ENCODE peak calls at places on chromosomes 6 and 20, in four cellular contexts. U, V, L and N are unnamed samples.

GRCh38 chr6:10368841-10369240 is 46.0 kb downstream of the TFAP2A start:
- DNase-seq in U (no peak), V (no peak), L (no peak), N (no peak)

GRCh38 chr6:83132121-83132520 is 60.9 kb downstream of the PGM3 start:
- DNase-seq in U (no peak), V (no peak), L (no peak), N (no peak)

GRCh38 chr6:33015798-33016197 is 6.4 kb upstream of the HLA-DOA start:
- DNase-seq in U (no peak), V (no peak), L (no peak), N (no peak)

GRCh38 chr20:58017970-58018530 is 210.4 kb downstream of the ANKRD60 start:
- DNase-seq in U (no peak), V (no peak), L (no peak), N (no peak)

GRCh38 chr6:34090935-34091334 is 55.0 kb downstream of the GRM4 start:
- DNase-seq in U (no peak), V (no peak), L (no peak), N (no peak)

GRCh38 chr6:155448823-155449789 is 6.5 kb downstream of the NOX3 start:
- DNase-seq in U (no peak), V (no peak), L (no peak), N (no peak)

GRCh38 chr20:3105256-3106137 is 21.0 kb upstream of the AVP start:
- DNase-seq in U (no peak), V (no peak), L (no peak), N (no peak)

GRCh38 chr20:63923626-63924025 is 28.7 kb downstream of the DNAJC5 start:
- DNase-seq in U (no peak), V (no peak), L (no peak), N (no peak)

GRCh38 chr6:169571123-169571962 is 130.5 kb downstream of the WDR27 start:
- DNase-seq in U (no peak), V (no peak), L (no peak), N (no peak)

GRCh38 chr20:57717797-57718196 is 8.0 kb upstream of the PMEPA1 start:
- DNase-seq in U (no peak), V (no peak), L (no peak), N (no peak)

GRCh38 chr6:97215157-97215769 is 67.8 kb downstream of the MMS22L start:
- DNase-seq in U (no peak), V (no peak), L (peak), N (no peak)

GRCh38 chr6:33716890-33717632 is 5.6 kb upstream of the UQCC2 start:
- DNase-seq in U (no peak), V (peak), L (no peak), N (no peak)

GRCh38 chr20:23078351-23078993 is 7.7 kb downstream of the CD93 start:
- DNase-seq in U (no peak), V (no peak), L (peak), N (no peak)

GRCh38 chr6:111914617-111915016 is 41.4 kb upstream of the FYN start:
- DNase-seq in U (no peak), V (no peak), L (no peak), N (no peak)

GRCh38 chr6:1553562-1554088 is 56.1 kb upstream of the FOXC1 start:
- DNase-seq in U (no peak), V (no peak), L (no peak), N (no peak)

GRCh38 chr6:89011436-89011835 is 48.0 kb upstream of the RNGTT start:
- DNase-seq in U (no peak), V (no peak), L (no peak), N (no peak)

GRCh38 chr6:39947611-39948068 is 13.4 kb upstream of the MOCS1 start:
- DNase-seq in U (no peak), V (no peak), L (no peak), N (no peak)

GRCh38 chr6:33745558-33745957 is 1.1 kb downstream of the IP6K3 start:
- DNase-seq in U (no peak), V (no peak), L (no peak), N (no peak)

GRCh38 chr6:43990275-43990626 is 137.0 kb downstream of the MRPL14 start:
- DNase-seq in U (no peak), V (no peak), L (no peak), N (no peak)

GRCh38 chr20:7113577-7114466 is 346.3 kb downstream of the BMP2 start:
- DNase-seq in U (no peak), V (no peak), L (no peak), N (no peak)

GRCh38 chr20:57838670-57839142 is 128.9 kb upstream of the PMEPA1 start:
- DNase-seq in U (no peak), V (no peak), L (no peak), N (no peak)

GRCh38 chr6:108635505-108636226 is 74.9 kb downstream of the FOXO3 start:
- DNase-seq in U (no peak), V (peak), L (no peak), N (no peak)

GRCh38 chr6:144395014-144395413 is 109.9 kb downstream of the UTRN start:
- DNase-seq in U (no peak), V (no peak), L (no peak), N (no peak)

GRCh38 chr6:56484669-56485068 is 158.0 kb downstream of the DST start:
- DNase-seq in U (no peak), V (no peak), L (peak), N (no peak)

GRCh38 chr6:113626470-113626869 is 230.7 kb upstream of the MARCKS start:
- DNase-seq in U (no peak), V (no peak), L (peak), N (no peak)

GRCh38 chr20:5031206-5031557 is 29.9 kb upstream of the SLC23A2 start:
- DNase-seq in U (no peak), V (no peak), L (no peak), N (no peak)

GRCh38 chr20:63230800-63231268 is 4.9 kb upstream of the BIRC7 start:
- DNase-seq in U (no peak), V (no peak), L (no peak), N (no peak)

GRCh38 chr6:46490425-46491200 is 636 bp downstream of the RCAN2 start:
- DNase-seq in U (peak), V (peak), L (no peak), N (no peak)

GRCh38 chr6:148461247-148461646 is 118.6 kb downstream of the SASH1 start:
- DNase-seq in U (no peak), V (no peak), L (no peak), N (no peak)

GRCh38 chr6:144683216-144684070 is 398.3 kb downstream of the UTRN start:
- DNase-seq in U (no peak), V (no peak), L (no peak), N (no peak)

GRCh38 chr6:132020138-132020551 is 69.0 kb upstream of the CCN2 start:
- DNase-seq in U (peak), V (peak), L (no peak), N (no peak)

GRCh38 chr20:32249030-32249738 is 28.3 kb upstream of the KIF3B start:
- DNase-seq in U (no peak), V (no peak), L (no peak), N (no peak)

DNA sequence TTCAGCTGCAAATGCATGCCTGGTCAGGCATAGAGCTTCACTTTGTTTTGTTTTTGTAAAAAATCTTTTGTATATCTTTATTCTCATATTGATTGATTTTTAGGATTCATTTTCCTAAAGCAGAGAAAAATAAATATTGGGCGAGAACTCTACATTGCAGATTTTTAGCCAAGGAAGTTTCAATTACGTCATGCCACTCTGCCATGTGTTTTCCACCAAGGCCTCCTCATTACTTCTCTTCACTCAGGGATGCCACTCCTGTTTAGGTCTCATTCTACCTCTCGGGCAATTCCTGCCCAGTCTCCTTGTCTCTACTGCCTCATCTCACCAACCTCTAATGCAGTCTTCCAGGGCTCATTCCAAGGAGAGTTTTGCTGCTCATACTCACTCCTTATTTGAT is 497.3 kb upstream of the SPTLC3 start:
- DNase-seq in U (no peak), V (no peak), L (no peak), N (no peak)
- TF ChIP-seq CTCF in U (no peak), V (no peak), L (no peak), N (no peak)

GRCh38 chr20:43473058-43473704 is 15.5 kb downstream of the SRSF6 start:
- DNase-seq in U (no peak), V (no peak), L (no peak), N (no peak)
- TF ChIP-seq CTCF in U (no peak), V (no peak), L (peak), N (no peak)

GRCh38 chr20:49030954-49031619 is 15.0 kb upstream of the CSE1L start:
- DNase-seq in U (no peak), V (peak), L (no peak), N (no peak)

GRCh38 chr20:49029203-49029602 is 16.9 kb upstream of the CSE1L start:
- DNase-seq in U (no peak), V (no peak), L (no peak), N (no peak)

GRCh38 chr20:49024220-49024619 is 21.9 kb upstream of the CSE1L start:
- DNase-seq in U (no peak), V (no peak), L (no peak), N (no peak)

GRCh38 chr20:49032455-49032854 is 13.7 kb upstream of the CSE1L start:
- DNase-seq in U (no peak), V (no peak), L (no peak), N (no peak)

DNA sequence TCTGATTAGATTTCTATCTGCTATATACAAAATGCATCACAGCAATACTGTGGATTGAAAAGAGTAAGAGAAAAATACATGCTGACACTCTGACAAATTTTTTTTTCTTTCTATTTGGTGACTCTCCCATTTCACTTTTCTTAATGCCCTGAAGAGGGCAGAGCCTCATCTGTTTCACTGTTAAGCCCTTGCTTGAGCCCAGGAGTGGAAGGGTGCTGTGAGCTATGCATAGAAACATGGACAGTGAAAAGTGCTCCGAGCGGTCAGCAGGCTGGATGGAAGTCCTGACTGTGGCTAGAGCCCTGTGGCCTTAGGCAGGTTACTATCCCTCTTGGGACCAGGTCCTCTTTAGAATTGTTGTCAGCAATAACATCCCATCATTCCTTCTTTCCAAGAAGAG is 17.4 kb upstream of the CSE1L start:
- DNase-seq in U (no peak), V (no peak), L (no peak), N (no peak)
- TF ChIP-seq CTCF in U (no peak), V (peak), L (peak), N (no peak)

GRCh38 chr6:31020057-31020456 is 9.8 kb downstream of the MUC22 start:
- DNase-seq in U (no peak), V (no peak), L (no peak), N (no peak)
- TF ChIP-seq CTCF in U (no peak), V (no peak), L (no peak), N (no peak)

GRCh38 chr6:106490030-106490429 is 129.5 kb downstream of the CRYBG1 start:
- DNase-seq in U (no peak), V (no peak), L (no peak), N (no peak)

GRCh38 chr6:106490974-106491373 is 130.5 kb downstream of the CRYBG1 start:
- DNase-seq in U (no peak), V (no peak), L (no peak), N (no peak)

GRCh38 chr6:106488494-106489369 is 128.2 kb downstream of the CRYBG1 start:
- DNase-seq in U (no peak), V (no peak), L (no peak), N (no peak)

GRCh38 chr6:106490453-106490852 is 129.9 kb downstream of the CRYBG1 start:
- DNase-seq in U (no peak), V (no peak), L (no peak), N (no peak)

GRCh38 chr6:106486236-106486635 is 125.7 kb downstream of the CRYBG1 start:
- DNase-seq in U (no peak), V (no peak), L (no peak), N (no peak)
- TF ChIP-seq CTCF in U (no peak), V (no peak), L (no peak), N (no peak)

GRCh38 chr6:9095671-9096260 is 660.4 kb upstream of the SLC35B3 start:
- DNase-seq in U (no peak), V (no peak), L (no peak), N (no peak)

GRCh38 chr6:9103876-9104521 is 668.7 kb upstream of the SLC35B3 start:
- DNase-seq in U (no peak), V (no peak), L (no peak), N (no peak)

GRCh38 chr6:9101920-9102319 is 666.6 kb upstream of the SLC35B3 start:
- DNase-seq in U (no peak), V (no peak), L (no peak), N (no peak)

DNA sequence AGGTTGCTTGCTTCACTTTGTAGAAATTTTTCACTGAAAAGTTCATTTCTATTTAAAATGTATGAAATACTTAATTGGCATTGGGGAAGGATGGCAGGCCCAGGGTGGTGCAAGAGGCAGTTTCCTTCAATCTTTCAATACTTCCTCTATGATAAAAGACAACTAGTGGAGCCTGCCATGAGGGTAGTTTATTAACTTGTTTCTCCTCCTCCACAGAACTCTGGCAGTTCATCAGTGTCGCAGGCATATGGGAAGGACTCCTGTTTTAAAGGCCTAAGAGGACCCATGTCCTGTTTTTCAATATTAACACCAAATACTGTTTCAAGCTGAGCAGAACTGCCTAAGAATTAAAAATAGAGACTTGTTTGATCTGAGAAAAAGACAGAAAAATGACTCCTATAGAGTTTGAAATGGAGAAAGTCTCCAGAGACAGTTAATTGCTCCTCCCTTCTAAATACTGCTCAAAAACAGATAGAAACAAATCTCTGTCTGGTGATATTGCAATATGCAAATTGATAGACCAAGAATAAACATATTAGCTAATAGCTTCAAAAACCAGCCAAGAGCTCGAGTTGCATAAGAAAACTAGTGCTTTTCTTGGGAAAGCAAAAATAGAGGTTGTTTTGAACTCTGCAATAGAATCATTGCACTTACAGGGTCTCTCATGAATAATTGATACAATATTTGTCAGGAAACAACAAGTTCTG is 665.7 kb upstream of the SLC35B3 start:
- DNase-seq in U (no peak), V (no peak), L (no peak), N (no peak)
- TF ChIP-seq CTCF in U (no peak), V (no peak), L (no peak), N (no peak)

DNA sequence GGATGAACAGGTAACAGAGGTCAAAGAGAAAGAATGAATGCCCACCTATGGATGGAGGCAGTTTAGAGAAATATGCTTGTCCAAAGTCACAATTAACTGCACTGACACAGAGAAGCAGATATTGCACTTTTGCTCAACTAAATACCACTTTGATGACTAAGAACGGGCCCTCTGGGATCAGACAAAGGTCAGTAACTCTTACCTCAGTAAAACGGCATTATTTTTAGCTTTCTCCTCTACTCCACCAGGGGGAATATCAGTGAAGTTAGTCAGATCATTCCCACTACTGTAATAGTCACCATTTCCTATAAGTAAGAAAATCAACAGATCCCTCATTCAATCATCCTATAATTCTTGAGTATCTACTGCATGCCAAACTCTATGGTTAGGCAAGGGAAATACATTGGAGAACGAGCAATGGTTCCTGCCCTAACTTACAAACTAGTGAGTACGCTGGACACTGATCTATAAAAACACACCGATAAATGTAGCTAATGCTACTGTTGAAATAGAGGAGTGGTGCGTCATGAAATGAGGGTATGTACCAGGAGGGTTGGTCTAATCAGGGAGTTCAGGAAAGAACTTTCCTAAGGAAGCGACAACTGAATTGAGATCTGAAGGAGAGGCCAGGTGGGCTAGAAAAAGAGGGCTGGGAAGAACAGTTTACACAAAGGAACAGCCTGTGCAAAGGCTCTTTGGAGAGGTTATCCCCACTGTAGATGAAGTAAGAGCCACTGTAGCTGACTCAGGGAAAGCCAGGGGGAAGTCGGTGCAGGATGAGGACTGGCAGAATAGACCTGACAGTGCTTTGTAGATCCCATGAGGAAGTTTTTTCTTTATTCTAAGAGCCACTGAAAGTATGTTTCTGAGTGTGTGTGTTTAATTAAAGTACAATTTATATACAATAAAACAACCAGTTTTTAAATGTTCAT is 9.2 kb downstream of the ECI2 start:
- DNase-seq in U (no peak), V (no peak), L (peak), N (no peak)
- TF ChIP-seq CTCF in U (peak), V (no peak), L (peak), N (no peak)

GRCh38 chr6:158284340-158285210 is 27.7 kb upstream of the TULP4 start:
- DNase-seq in U (no peak), V (peak), L (no peak), N (no peak)

GRCh38 chr6:158290040-158290439 is 22.2 kb upstream of the TULP4 start:
- DNase-seq in U (no peak), V (no peak), L (no peak), N (no peak)

GRCh38 chr6:158286413-158286812 is 25.9 kb upstream of the TULP4 start:
- DNase-seq in U (no peak), V (no peak), L (no peak), N (no peak)

GRCh38 chr6:158285321-158285960 is 26.8 kb upstream of the TULP4 start:
- DNase-seq in U (no peak), V (no peak), L (no peak), N (no peak)

GRCh38 chr6:158287047-158287446 is 25.2 kb upstream of the TULP4 start:
- DNase-seq in U (no peak), V (no peak), L (no peak), N (no peak)
- TF ChIP-seq CTCF in U (no peak), V (no peak), L (no peak), N (no peak)

GRCh38 chr6:159271257-159271656 is 102.1 kb downstream of the FNDC1 start:
- DNase-seq in U (no peak), V (no peak), L (no peak), N (no peak)

GRCh38 chr6:159267165-159267564 is 98.0 kb downstream of the FNDC1 start:
- DNase-seq in U (no peak), V (no peak), L (no peak), N (no peak)

GRCh38 chr6:159268511-159268910 is 99.3 kb downstream of the FNDC1 start:
- DNase-seq in U (no peak), V (no peak), L (no peak), N (no peak)
- TF ChIP-seq CTCF in U (no peak), V (no peak), L (no peak), N (no peak)